ENCODE peak calls at places on chromosomes 16 and 17, in seven cellular contexts. G is stomach, P is heart left ventricle, R is prostate gland, Q is upper lobe of left lung, A is uterus, O is breast epithelium. J is an unnamed sample.

GRCh38 chr16:54204756-54205155 is 81.8 kb downstream of the IRX3 start:
- DNase-seq in Q (peak; percentile 27), P (no peak), O (peak; percentile 34), R (no peak), A (no peak), G (peak; percentile 39), J (no peak)

GRCh38 chr16:74275031-74275636 is 21.5 kb upstream of the PSMD7 start:
- DNase-seq in R (no peak), Q (no peak), G (no peak), O (no peak), A (no peak), P (no peak), J (no peak)

GRCh38 chr17:9287301-9287700 is 266.0 kb downstream of the NTN1 start:
- DNase-seq in O (no peak), G (no peak), Q (no peak), R (no peak), P (no peak), A (no peak), J (no peak)

GRCh38 chr16:57530104-57530522 is 6.3 kb downstream of the CCDC102A start:
- DNase-seq in P (peak; percentile 63), Q (no peak), A (peak; percentile 61), G (no peak), O (no peak), R (no peak), J (no peak)

GRCh38 chr17:72466199-72466598 is 345.4 kb downstream of the SOX9 start:
- DNase-seq in P (no peak), A (no peak), G (peak; percentile 39), Q (no peak), O (no peak), R (no peak), J (no peak)

GRCh38 chr16:79845006-79845733 is 244.6 kb upstream of the MAF start:
- DNase-seq in G (no peak), O (no peak), P (no peak), A (no peak), Q (no peak), R (no peak), J (no peak)

GRCh38 chr17:57226793-57227192 is 29.5 kb upstream of the MSI2 start:
- DNase-seq in P (no peak), O (no peak), A (no peak), G (no peak), R (no peak), Q (no peak), J (no peak)

GRCh38 chr17:45248132-45248936 is 13.6 kb downstream of the SPATA32 start:
- DNase-seq in G (peak; percentile 76), Q (no peak), P (no peak), R (peak; percentile 51), A (no peak), O (peak; percentile 66), J (no peak)

GRCh38 chr17:21129023-21129681 is 2.4 kb downstream of the DHRS7B start:
- DNase-seq in G (no peak), Q (no peak), O (no peak), A (peak; percentile 22), P (no peak), R (peak; percentile 24), J (peak; percentile 59)

GRCh38 chr17:31918701-31919128 is 17.2 kb upstream of the UTP6 start:
- DNase-seq in Q (no peak), O (no peak), G (no peak), P (no peak), A (no peak), R (no peak), J (no peak)

DNA sequence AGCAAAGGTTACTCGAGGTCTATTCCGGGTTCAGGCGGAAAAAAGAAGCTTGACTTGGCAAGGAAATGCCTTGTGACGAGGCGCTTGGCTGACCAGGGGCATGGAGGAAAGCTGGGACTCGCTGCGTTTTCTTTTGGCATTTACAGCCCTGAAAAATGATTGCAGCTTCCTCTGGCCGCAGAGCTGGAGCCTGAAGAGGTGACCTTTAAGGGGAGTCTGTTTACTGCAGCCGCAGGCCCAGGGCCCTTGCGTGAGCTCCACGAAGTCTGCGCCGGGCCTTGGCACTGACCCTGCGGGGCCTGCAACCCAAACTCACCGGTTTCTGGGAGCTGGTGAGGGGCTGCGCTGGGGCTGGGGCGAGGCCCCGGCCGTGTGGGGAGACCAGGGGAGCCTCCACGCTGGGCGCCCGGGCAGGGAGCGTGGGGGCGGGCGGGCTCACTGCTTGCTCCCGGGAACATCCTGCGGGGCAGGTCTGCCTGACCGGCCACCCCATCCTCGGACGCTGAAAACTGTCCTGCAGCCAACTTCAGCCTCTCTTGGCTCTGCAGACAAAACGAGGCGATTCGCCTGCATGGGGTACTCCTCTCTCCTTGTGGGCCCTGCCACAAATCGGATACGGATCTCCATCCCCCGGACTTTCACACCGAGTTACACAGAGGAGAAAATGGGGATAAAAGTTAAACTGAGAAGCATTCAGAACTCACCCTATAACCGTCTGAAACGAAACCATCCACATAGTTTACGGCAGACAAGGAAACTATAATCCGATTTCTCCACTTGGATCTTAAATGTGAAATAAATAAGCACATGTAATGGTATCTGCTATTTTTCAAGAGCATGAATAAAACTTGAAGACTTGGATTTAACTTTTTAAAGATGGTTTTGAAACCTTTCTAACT is 206.3 kb upstream of the FOXF1 start:
- DNase-seq in Q (peak; percentile 75), O (no peak), A (peak; percentile 73), G (no peak), R (no peak), P (no peak), J (no peak)
- H3K27me3 ChIP-seq in Q (no peaks in the 10 kb centered on the region), O (no peaks in the 10 kb centered on the region), A (no peaks in the 10 kb centered on the region), G (peaks cover 25% of the 10 kb centered on the region), R (no peaks in the 10 kb centered on the region), P (peaks cover 4% of the 10 kb centered on the region), J (peaks cover 16% of the 10 kb centered on the region)

GRCh38 chr17:82367724-82368524 is 3.6 kb upstream of the UTS2R start:
- DNase-seq in O (no peak), Q (no peak), A (no peak), P (no peak), R (no peak), G (no peak), J (no peak)
- TF ChIP-seq POLR2A in O (no peak), Q (no peak), A (no peak), P (no peak), R (no peak), G (no peak), J (no peak)

GRCh38 chr17:27601069-27601974 is 29.7 kb upstream of the LGALS9 start:
- DNase-seq in R (peak; percentile 80), P (peak; percentile 80), G (peak; percentile 89), Q (no peak), A (peak; percentile 82), O (peak; percentile 64), J (peak; percentile 45)
- H3K4me3 ChIP-seq in R (no peak overlapping the region), P (no peak overlapping the region), G (no peak overlapping the region), Q (no peak overlapping the region), A (no peak overlapping the region), O (no peak overlapping the region), J (no peak overlapping the region)

GRCh38 chr16:1206326-1206725 is 18.7 kb downstream of the TPSG1 start:
- DNase-seq in R (no peak), P (no peak), Q (no peak), O (no peak), G (no peak), A (no peak), J (no peak)

GRCh38 chr16:1208239-1208830 is 16.7 kb downstream of the TPSG1 start:
- DNase-seq in O (no peak), P (no peak), R (no peak), G (no peak), Q (no peak), A (no peak), J (no peak)

GRCh38 chr16:1204941-1205340 is 20.1 kb downstream of the TPSG1 start:
- DNase-seq in O (no peak), Q (no peak), R (no peak), A (no peak), P (no peak), G (no peak), J (no peak)

GRCh38 chr16:1209081-1209480 is 16.0 kb downstream of the TPSG1 start:
- DNase-seq in G (no peak), A (no peak), O (no peak), R (no peak), P (no peak), Q (no peak), J (no peak)

DNA sequence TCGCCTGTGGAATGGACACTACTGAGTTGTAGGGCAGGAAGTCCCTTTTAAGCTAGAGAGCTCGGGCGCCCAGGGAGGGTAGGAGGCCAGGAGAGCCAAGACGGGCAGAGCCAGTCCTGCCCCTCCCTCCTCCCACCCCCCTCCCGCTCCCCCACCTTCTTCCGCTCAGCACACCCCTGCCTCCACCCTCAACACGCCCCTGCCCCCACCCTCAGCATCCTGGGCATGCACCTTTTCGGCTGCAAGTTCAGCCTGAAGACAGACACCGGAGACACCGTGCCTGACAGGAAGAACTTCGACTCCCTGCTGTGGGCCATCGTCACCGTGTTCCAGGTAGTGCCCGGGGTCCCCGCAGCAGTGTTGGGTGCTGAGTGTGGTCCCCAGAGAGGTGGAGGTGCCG is 18.3 kb downstream of the TPSG1 start:
- DNase-seq in G (no peak), P (no peak), Q (no peak), O (no peak), A (no peak), R (no peak), J (no peak)
- H3K27me3 ChIP-seq in G (peaks cover 14% of the 10 kb centered on the region), P (no peaks in the 10 kb centered on the region), Q (no peaks in the 10 kb centered on the region), O (no peaks in the 10 kb centered on the region), A (no peaks in the 10 kb centered on the region), R (no peaks in the 10 kb centered on the region), J (no peaks in the 10 kb centered on the region)

GRCh38 chr17:75776399-75777242 is 8.0 kb upstream of the UNK start:
- DNase-seq in O (no peak), R (no peak), A (peak; percentile 23), G (no peak), Q (no peak), P (no peak), J (no peak)

GRCh38 chr17:75779250-75779986 is 5.2 kb upstream of the UNK start:
- DNase-seq in O (peak; percentile 99), P (peak; percentile 97), Q (peak; percentile 95), A (peak; percentile 97), G (peak; percentile 97), R (peak; percentile 99), J (peak; percentile 99)

GRCh38 chr17:75777243-75777922 is 7.2 kb upstream of the UNK start:
- DNase-seq in G (no peak), A (no peak), R (no peak), O (no peak), P (no peak), Q (no peak), J (no peak)

GRCh38 chr17:75779987-75780889 is 4.4 kb upstream of the UNK start:
- DNase-seq in A (no peak), O (no peak), G (no peak), R (no peak), P (no peak), Q (no peak), J (no peak)

DNA sequence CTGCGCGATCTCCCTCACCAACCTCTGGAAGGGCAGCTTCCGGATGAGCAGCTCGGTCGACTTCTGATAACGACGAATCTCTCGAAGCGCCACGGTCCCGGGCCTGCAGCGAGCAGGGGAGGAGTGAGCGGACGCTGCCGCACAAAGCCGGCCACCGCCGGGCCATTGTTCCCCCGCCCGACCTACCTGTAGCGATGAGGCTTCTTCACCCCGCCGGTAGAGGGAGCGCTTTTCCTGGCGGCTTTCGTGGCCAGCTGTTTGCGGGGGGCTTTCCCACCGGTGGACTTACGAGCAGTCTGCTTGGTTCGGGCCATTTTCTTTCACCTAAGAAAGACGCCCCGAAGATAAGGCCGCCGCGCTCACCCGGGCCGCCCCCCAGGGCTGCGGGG is 5.8 kb upstream of the UNK start:
- DNase-seq in R (no peak), A (no peak), Q (no peak), P (no peak), O (peak; percentile 42), G (peak; percentile 62), J (peak; percentile 71)
- TF ChIP-seq POLR2A in R (no peak), A (no peak), Q (no peak), P (no peak), O (peak; percentile 9), G (no peak), J (no peak)

GRCh38 chr16:1097156-1097555 is 1.1 kb upstream of the C1QTNF8 start:
- DNase-seq in R (no peak), A (no peak), G (no peak), O (no peak), Q (peak; percentile 71), P (no peak), J (no peak)
- H3K4me3 ChIP-seq in R (no peak overlapping the region), A (no peak overlapping the region), G (no peak overlapping the region), O (no peak overlapping the region), Q (no peak overlapping the region), P (no peak overlapping the region), J (no peak overlapping the region)